ENCODE peak calls at places on chromosomes 12 and 14, in four cellular contexts. R is adrenal gland, Q is AG10803, S is brain microvascular endothelial cell. O is an unnamed sample.

GRCh38 chr14:61280526-61281185 is 482 bp downstream of the TMEM30B start:
- DNase-seq in R (peak), Q (peak), S (peak), O (no peak)

GRCh38 chr12:122064780-122065588 is 13.6 kb upstream of the MLXIP start:
- DNase-seq in R (no peak), Q (peak), S (peak), O (no peak)

GRCh38 chr12:119666226-119666808 is 1.6 kb upstream of the PRKAB1 start:
- DNase-seq in R (no peak), Q (no peak), S (no peak), O (no peak)

GRCh38 chr12:97560359-97560758 is 97.8 kb downstream of the RMST start:
- DNase-seq in R (no peak), Q (no peak), S (no peak), O (no peak)

GRCh38 chr12:97595423-97595822 is 132.8 kb downstream of the RMST start:
- DNase-seq in R (no peak), Q (no peak), S (no peak), O (no peak)

GRCh38 chr14:31286456-31287293 is 79.1 kb upstream of the HECTD1 start:
- DNase-seq in R (no peak), Q (no peak), S (no peak), O (no peak)

GRCh38 chr12:2291182-2291832 is 238.5 kb downstream of the CACNA1C start:
- DNase-seq in R (peak), Q (no peak), S (peak), O (no peak)

GRCh38 chr14:73503648-73504047 is 12.9 kb downstream of the RIOX1 start:
- DNase-seq in R (no peak), Q (peak), S (peak), O (no peak)

GRCh38 chr12:113190761-113191160 is 5.2 kb downstream of the RITA1 start:
- DNase-seq in R (no peak), Q (peak), S (peak), O (no peak)

GRCh38 chr12:114664661-114665320 is 19.2 kb downstream of the TBX3 start:
- DNase-seq in R (no peak), Q (no peak), S (no peak), O (no peak)

GRCh38 chr14:23414254-23414653 is 6.2 kb upstream of the MYH6 start:
- DNase-seq in R (no peak), Q (no peak), S (no peak), O (no peak)

GRCh38 chr12:22018860-22019259 is 27.2 kb upstream of the CMAS start:
- DNase-seq in R (no peak), Q (peak), S (no peak), O (no peak)

GRCh38 chr12:47848853-47849252 is 29.1 kb upstream of the HDAC7 start:
- DNase-seq in R (peak), Q (no peak), S (no peak), O (no peak)

GRCh38 chr12:79988368-79988767 is 53.5 kb upstream of the PPP1R12A start:
- DNase-seq in R (no peak), Q (peak), S (peak), O (peak)

GRCh38 chr14:63941023-63941422 is 88.2 kb downstream of the SYNE2 start:
- DNase-seq in R (no peak), Q (no peak), S (no peak), O (no peak)

GRCh38 chr12:55659486-55660385 is 23.0 kb downstream of the OR10P1 start:
- DNase-seq in R (peak), Q (peak), S (peak), O (no peak)

GRCh38 chr14:84493779-84494178 is 1036.2 kb upstream of the FLRT2 start:
- DNase-seq in R (no peak), Q (no peak), S (peak), O (no peak)

GRCh38 chr12:3973939-3974644 is 100.9 kb upstream of the PARP11 start:
- DNase-seq in R (peak), Q (no peak), S (no peak), O (no peak)

GRCh38 chr12:130201037-130201436 is 38.8 kb downstream of the FZD10 start:
- DNase-seq in R (no peak), Q (no peak), S (no peak), O (no peak)

GRCh38 chr12:110637869-110638441 is 24.0 kb downstream of the TCTN1 start:
- DNase-seq in R (no peak), Q (no peak), S (no peak), O (no peak)

GRCh38 chr12:80509781-80510556 is 65.9 kb downstream of the PTPRQ start:
- DNase-seq in R (no peak), Q (peak), S (peak), O (peak)

GRCh38 chr12:15728118-15728598 is 61.0 kb downstream of the EPS8 start:
- DNase-seq in R (no peak), Q (peak), S (peak), O (peak)

GRCh38 chr14:93083898-93084297 is 31.8 kb downstream of the ITPK1 start:
- DNase-seq in R (no peak), Q (no peak), S (no peak), O (no peak)

GRCh38 chr14:100540926-100541620 is 46.1 kb downstream of the BEGAIN start:
- DNase-seq in R (no peak), Q (no peak), S (no peak), O (no peak)

GRCh38 chr14:63283501-63284248 is 35.1 kb downstream of the GPHB5 start:
- DNase-seq in R (no peak), Q (peak), S (no peak), O (no peak)

GRCh38 chr14:61652526-61653262 is 42.6 kb upstream of the HIF1A start:
- DNase-seq in R (no peak), Q (peak), S (no peak), O (no peak)

GRCh38 chr12:125092872-125093680 is 27.8 kb downstream of the AACS start:
- DNase-seq in R (peak), Q (peak), S (peak), O (no peak)

GRCh38 chr14:38197001-38197760 is 10.5 kb upstream of the SSTR1 start:
- DNase-seq in R (no peak), Q (peak), S (no peak), O (no peak)

GRCh38 chr12:104064842-104065441 is 611 bp downstream of the HCFC2 start:
- DNase-seq in R (peak), Q (peak), S (no peak), O (no peak)

GRCh38 chr14:95979339-95980042 is 59.7 kb upstream of the C14orf132 start:
- DNase-seq in R (no peak), Q (no peak), S (no peak), O (no peak)
- TF ChIP-seq CTCF in R (no peak), Q (no peak), S (no peak), O (no peak)

GRCh38 chr14:21298358-21298757 is 18.5 kb downstream of the RPGRIP1 start:
- DNase-seq in R (no peak), Q (no peak), S (no peak), O (no peak)
- H3K4me3 ChIP-seq in R (no peak), Q (no peak), S (no peak), O (no peak)

GRCh38 chr14:88793259-88793625 is 489 bp upstream of the EML5 start:
- DNase-seq in R (no peak), Q (no peak), S (no peak), O (no peak)
- TF ChIP-seq CTCF in R (no peak), Q (no peak), S (no peak), O (no peak)

GRCh38 chr12:95115641-95116040 is 42.2 kb upstream of the NR2C1 start:
- DNase-seq in R (no peak), Q (no peak), S (no peak), O (no peak)
- H3K4me3 ChIP-seq in R (no peak), Q (no peak), S (no peak), O (no peak)

GRCh38 chr14:47442206-47442605 is 233.2 kb downstream of the MDGA2 start:
- DNase-seq in R (no peak), Q (no peak), S (peak), O (no peak)
- TF ChIP-seq CTCF in R (no peak), Q (no peak), S (peak), O (no peak)

DNA sequence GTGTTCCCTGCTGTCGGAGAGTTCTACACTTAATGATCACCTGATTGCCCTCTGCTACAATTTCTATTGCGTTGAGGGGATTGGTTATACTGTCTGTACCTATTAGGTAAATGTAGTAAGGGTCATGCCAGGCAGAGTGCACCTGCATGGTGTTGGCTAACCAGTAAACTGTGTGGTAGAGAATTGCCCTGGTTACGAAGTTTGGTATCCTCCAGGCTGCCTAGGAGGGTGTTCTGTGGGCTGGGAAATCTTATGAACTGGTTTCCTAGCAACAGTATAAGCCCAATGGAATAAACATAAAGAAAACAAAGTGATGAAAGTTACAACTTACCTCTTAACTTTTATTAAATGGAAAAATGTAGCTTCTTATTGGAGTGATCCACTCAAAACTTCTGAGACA is 1.4 kb downstream of the CCDC91 start:
- DNase-seq in R (no peak), Q (peak), S (peak), O (no peak)
- H3K4me3 ChIP-seq in R (no peak), Q (peak), S (peak), O (peak)